ENCODE peak calls at places on chromosomes 16 and 17, in five cellular contexts. P is left kidney, L is AML-193, M is GF-D8, X is caudate nucleus. U is an unnamed sample.

GRCh38 chr17:11805952-11806351 is 191.3 kb downstream of the ZNF18 start:
- DNase-seq in M (no peak), P (no peak), L (no peak), X (no peak), U (no peak)

GRCh38 chr16:67111951-67112444 is 2.3 kb downstream of the PHAF1 start:
- DNase-seq in M (no peak), P (no peak), X (no peak), L (no peak), U (no peak)

GRCh38 chr16:1564325-1564724 is 30.9 kb downstream of the TMEM204 start:
- DNase-seq in L (no peak), M (no peak), P (no peak), X (no peak), U (no peak)

GRCh38 chr17:35089846-35090193 is 26.3 kb upstream of the RFFL start:
- DNase-seq in X (no peak), L (peak), P (no peak), M (peak), U (no peak)

GRCh38 chr16:89001117-89002027 is 24.4 kb upstream of the CBFA2T3 start:
- DNase-seq in L (no peak), M (no peak), X (no peak), P (peak), U (no peak)

GRCh38 chr17:42673885-42674754 is 2.7 kb downstream of the PLEKHH3 start:
- DNase-seq in P (peak), L (peak), X (peak), M (no peak), U (peak)

GRCh38 chr17:17555151-17555550 is 36.4 kb downstream of the PEMT start:
- DNase-seq in X (no peak), P (no peak), L (no peak), M (no peak), U (no peak)

GRCh38 chr17:1104222-1104621 is 75.6 kb downstream of the ABR start:
- DNase-seq in M (no peak), L (no peak), P (no peak), X (no peak), U (no peak)

GRCh38 chr16:72203401-72203800 is 31.4 kb upstream of the PMFBP1 start:
- DNase-seq in X (peak), M (peak), L (peak), P (no peak), U (no peak)

GRCh38 chr17:7258731-7259554 is 3.3 kb downstream of the CLDN7 start:
- DNase-seq in X (no peak), M (no peak), P (no peak), L (peak), U (no peak)

GRCh38 chr17:69760562-69760961 is 314.5 kb upstream of the KCNJ16 start:
- DNase-seq in L (no peak), M (no peak), P (no peak), X (no peak), U (no peak)

GRCh38 chr17:4947411-4948165 is 742 bp downstream of the PFN1 start:
- DNase-seq in P (peak), X (no peak), M (peak), L (no peak), U (peak)

GRCh38 chr16:138049-138417 is 440 bp downstream of the NPRL3 start:
- DNase-seq in M (no peak), P (peak), X (no peak), L (no peak), U (no peak)

GRCh38 chr17:80964231-80964856 is 27.3 kb upstream of the CHMP6 start:
- DNase-seq in M (no peak), P (peak), X (no peak), L (no peak), U (no peak)

GRCh38 chr16:57534337-57534880 is 2.0 kb downstream of the CCDC102A start:
- DNase-seq in M (no peak), X (no peak), L (no peak), P (no peak), U (no peak)

GRCh38 chr16:73996624-73997339 is 299.8 kb upstream of the PSMD7 start:
- DNase-seq in X (no peak), P (no peak), L (no peak), M (no peak), U (no peak)

GRCh38 chr17:72984145-72984924 is 108.2 kb downstream of the SLC39A11 start:
- DNase-seq in P (no peak), X (no peak), M (no peak), L (no peak), U (no peak)

GRCh38 chr17:73103661-73104335 is 11.3 kb upstream of the SLC39A11 start:
- DNase-seq in L (peak), X (no peak), M (peak), P (no peak), U (no peak)

GRCh38 chr16:720507-720989 is 398 bp upstream of the ANTKMT start:
- DNase-seq in X (peak), L (peak), M (peak), P (peak), U (no peak)

GRCh38 chr17:74686761-74687160 is 26.0 kb downstream of the CD300LF start:
- DNase-seq in P (no peak), X (no peak), L (peak), M (peak), U (no peak)

GRCh38 chr17:45018514-45019176 is 32.8 kb downstream of the DCAKD start:
- DNase-seq in M (no peak), P (peak), X (no peak), L (peak), U (peak)

GRCh38 chr17:49677933-49678847 is at the start of gene SPOP:
- DNase-seq in X (peak), M (peak), P (peak), L (peak), U (peak)

GRCh38 chr17:61317779-61318178 is 81.9 kb upstream of the TBX2 start:
- DNase-seq in P (peak), X (no peak), L (no peak), M (no peak), U (no peak)

GRCh38 chr17:39755550-39756375 is 18.0 kb downstream of the GRB7 start:
- DNase-seq in M (no peak), X (no peak), P (peak), L (no peak), U (no peak)

GRCh38 chr16:31090540-31090939 is 1.8 kb upstream of the PRSS53 start:
- DNase-seq in M (no peak), X (no peak), P (no peak), L (no peak), U (no peak)

GRCh38 chr16:51550785-51551184 is 399.7 kb upstream of the SALL1 start:
- DNase-seq in L (no peak), M (no peak), X (no peak), P (no peak), U (no peak)

GRCh38 chr16:23323224-23324030 is 21.3 kb downstream of the SCNN1B start:
- DNase-seq in P (no peak), M (no peak), X (no peak), L (no peak), U (no peak)

GRCh38 chr16:3945751-3946603 is 65.5 kb upstream of the CREBBP start:
- DNase-seq in M (no peak), P (peak), X (no peak), L (no peak), U (no peak)

GRCh38 chr17:2157081-2157480 is 102.2 kb downstream of the HIC1 start:
- DNase-seq in P (no peak), X (no peak), L (no peak), M (peak), U (no peak)

GRCh38 chr17:4658478-4659305 is 17.2 kb upstream of the ALOX15 start:
- DNase-seq in P (no peak), X (no peak), M (peak), L (no peak), U (no peak)

GRCh38 chr17:40541060-40541872 is 24.0 kb downstream of the CCR7 start:
- DNase-seq in P (no peak), X (no peak), L (no peak), M (no peak), U (no peak)

GRCh38 chr17:66398059-66398458 is 95.6 kb downstream of the PRKCA start:
- DNase-seq in M (no peak), X (no peak), P (no peak), L (no peak), U (no peak)

GRCh38 chr17:75515523-75516254 is at the start of gene CASKIN2:
- DNase-seq in X (peak), L (peak), M (no peak), P (peak), U (peak)

GRCh38 chr17:68035131-68035522 is 408 bp upstream of the KPNA2 start:
- DNase-seq in M (peak), L (peak), P (no peak), X (peak), U (peak)